ENCODE peak calls at places on chromosomes 12 and 14, in seven cellular contexts. H is breast epithelium, L is IMR-90, J is thoracic aorta, U is GM12864, Y is OCI-LY7, B is GM10248. A is an unnamed sample.
A peak's percentile ranks its signal among the peaks of the same experiment; 100 is the strongest.

GRCh38 chr14:37289688-37290087 is 92.0 kb downstream of the MIPOL1 start:
- DNase-seq in H (no peak), L (no peak), J (no peak), U (no peak), Y (no peak), B (no peak), A (no peak)

GRCh38 chr14:60789656-60790055 is 55.1 kb downstream of the MNAT1 start:
- DNase-seq in H (no peak), L (peak; percentile 6), J (no peak), U (no peak), Y (no peak), B (no peak), A (no peak)

GRCh38 chr12:54383041-54383609 is 1.4 kb downstream of the ZNF385A start:
- DNase-seq in H (no peak), L (peak; percentile 96), J (no peak), U (no peak), Y (no peak), B (no peak), A (no peak)

GRCh38 chr12:54708836-54709235 is 60.7 kb upstream of the DCD start:
- DNase-seq in H (no peak), L (no peak), J (no peak), U (no peak), Y (no peak), B (no peak), A (no peak)

GRCh38 chr14:89249972-89250371 is 167.1 kb downstream of the FOXN3 start:
- DNase-seq in H (no peak), L (no peak), J (no peak), U (no peak), Y (no peak), B (no peak), A (no peak)

GRCh38 chr12:46364777-46365580 is 7.6 kb downstream of the SLC38A2 start:
- DNase-seq in H (no peak), L (peak; percentile 85), J (peak; percentile 38), U (no peak), Y (no peak), B (no peak), A (no peak)

GRCh38 chr14:34220921-34221320 is 241.1 kb downstream of the SPTSSA start:
- DNase-seq in H (no peak), L (no peak), J (no peak), U (no peak), Y (no peak), B (peak; percentile 46), A (no peak)

GRCh38 chr14:92613008-92613658 is 99.6 kb downstream of the RIN3 start:
- DNase-seq in H (no peak), L (no peak), J (no peak), U (no peak), Y (peak; percentile 63), B (peak; percentile 62), A (no peak)

GRCh38 chr14:20986811-20987210 is 3.0 kb upstream of the METTL17 start:
- DNase-seq in H (peak; percentile 50), L (peak; percentile 96), J (no peak), U (no peak), Y (no peak), B (no peak), A (no peak)

GRCh38 chr14:24237463-24237955 is 4.8 kb downstream of the GMPR2 start:
- DNase-seq in H (no peak), L (no peak), J (no peak), U (no peak), Y (no peak), B (no peak), A (no peak)

GRCh38 chr12:113416091-113416754 is 6.0 kb upstream of the SDSL start:
- DNase-seq in H (no peak), L (no peak), J (no peak), U (no peak), Y (no peak), B (no peak), A (no peak)

GRCh38 chr14:24310666-24311604 is at the start of gene LTB4R:
- DNase-seq in H (peak; percentile 64), L (peak; percentile 73), J (no peak), U (peak; percentile 26), Y (peak; percentile 70), B (peak; percentile 65), A (no peak)

GRCh38 chr12:52351196-52352059 is 15.9 kb downstream of the KRT85 start:
- DNase-seq in H (peak; percentile 82), L (no peak), J (no peak), U (no peak), Y (no peak), B (no peak), A (no peak)

DNA sequence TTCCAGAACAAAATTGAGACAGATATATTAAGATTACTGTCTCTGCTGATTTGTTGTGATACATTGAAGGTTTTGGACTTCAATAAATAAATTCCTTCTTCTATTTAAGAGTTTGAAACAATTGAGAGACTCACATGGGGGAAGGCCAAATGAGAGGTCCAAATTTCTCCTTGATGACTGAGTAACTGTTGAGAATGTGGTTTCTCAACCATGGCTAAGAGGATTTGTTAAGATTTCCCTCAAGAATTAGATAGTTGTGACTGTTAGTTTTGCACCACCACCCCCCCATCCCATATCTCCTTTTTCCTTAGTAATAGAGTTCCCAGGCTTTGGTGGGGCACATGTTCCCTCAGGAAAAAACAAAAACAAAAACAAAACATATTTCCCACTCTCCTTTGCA is 47.7 kb upstream of the IGF1 start:
- DNase-seq in H (no peak), L (peak; percentile 54), J (no peak), U (no peak), Y (no peak), B (no peak), A (no peak)
- TF ChIP-seq CTCF in H (no peak), L (no peak), J (no peak), U (no peak), Y (no peak), B (no peak), A (no peak)

GRCh38 chr14:69798339-69798735 is 1.3 kb upstream of the SLC10A1 start:
- DNase-seq in H (no peak), L (no peak), J (no peak), U (no peak), Y (no peak), B (no peak), A (no peak)
- TF ChIP-seq CTCF in H (no peak), L (no peak), J (no peak), U (no peak), Y (no peak), B (no peak), A (no peak)

GRCh38 chr14:56412453-56413434 is 166.9 kb upstream of the TMEM260 start:
- DNase-seq in H (no peak), L (no peak), J (no peak), U (no peak), Y (no peak), B (no peak), A (no peak)
- TF ChIP-seq CTCF in H (no peak), L (no peak), J (no peak), U (no peak), Y (no peak), B (no peak), A (no peak)

GRCh38 chr12:133080051-133080618 is 588 bp upstream of the ZNF140 start:
- DNase-seq in H (peak; percentile 99), L (peak; percentile 99), J (peak; percentile 96), U (peak; percentile 99), Y (peak; percentile 99), B (peak; percentile 87), A (peak; percentile 96)
- TF ChIP-seq CTCF in H (no peak), L (peak; percentile 26), J (no peak), U (peak; percentile 4), Y (no peak), B (no peak), A (no peak)

DNA sequence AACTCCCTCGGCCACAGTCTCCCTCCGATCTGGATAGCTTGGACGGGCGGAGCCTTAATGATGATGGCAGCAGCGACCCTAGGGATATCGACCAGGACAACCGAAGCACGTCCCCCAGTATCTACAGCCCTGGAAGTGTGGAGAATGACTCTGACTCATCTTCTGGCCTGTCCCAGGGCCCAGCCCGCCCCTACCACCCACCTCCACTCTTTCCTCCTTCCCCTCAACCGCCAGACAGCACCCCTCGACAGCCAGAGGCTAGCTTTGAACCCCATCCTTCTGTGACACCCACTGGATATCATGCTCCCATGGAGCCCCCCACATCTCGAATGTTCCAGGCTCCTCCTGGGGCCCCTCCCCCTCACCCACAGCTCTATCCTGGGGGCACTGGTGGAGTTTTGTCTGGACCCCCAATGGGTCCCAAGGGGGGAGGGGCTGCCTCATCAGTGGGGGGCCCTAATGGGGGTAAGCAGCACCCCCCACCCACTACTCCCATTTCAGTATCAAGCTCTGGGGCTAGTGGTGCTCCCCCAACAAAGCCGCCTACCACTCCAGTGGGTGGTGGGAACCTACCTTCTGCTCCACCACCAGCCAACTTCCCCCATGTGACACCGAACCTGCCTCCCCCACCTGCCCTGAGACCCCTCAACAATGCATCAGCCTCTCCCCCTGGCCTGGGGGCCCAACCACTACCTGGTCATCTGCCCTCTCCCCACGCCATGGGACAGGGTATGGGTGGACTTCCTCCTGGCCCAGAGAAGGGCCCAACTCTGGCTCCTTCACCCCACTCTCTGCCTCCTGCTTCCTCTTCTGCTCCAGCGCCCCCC is 7.9 kb upstream of the RNU7-1 start:
- DNase-seq in H (no peak), L (no peak), J (no peak), U (no peak), Y (no peak), B (no peak), A (no peak)
- TF ChIP-seq CTCF in H (no peak), L (no peak), J (no peak), U (no peak), Y (no peak), B (no peak), A (no peak)

GRCh38 chr12:25200703-25201102 is 5.7 kb downstream of the ETFRF1 start:
- DNase-seq in H (no peak), L (peak; percentile 77), J (no peak), U (no peak), Y (no peak), B (no peak), A (no peak)
- TF ChIP-seq CTCF in H (no peak), L (no peak), J (no peak), U (no peak), Y (no peak), B (no peak), A (no peak)

DNA sequence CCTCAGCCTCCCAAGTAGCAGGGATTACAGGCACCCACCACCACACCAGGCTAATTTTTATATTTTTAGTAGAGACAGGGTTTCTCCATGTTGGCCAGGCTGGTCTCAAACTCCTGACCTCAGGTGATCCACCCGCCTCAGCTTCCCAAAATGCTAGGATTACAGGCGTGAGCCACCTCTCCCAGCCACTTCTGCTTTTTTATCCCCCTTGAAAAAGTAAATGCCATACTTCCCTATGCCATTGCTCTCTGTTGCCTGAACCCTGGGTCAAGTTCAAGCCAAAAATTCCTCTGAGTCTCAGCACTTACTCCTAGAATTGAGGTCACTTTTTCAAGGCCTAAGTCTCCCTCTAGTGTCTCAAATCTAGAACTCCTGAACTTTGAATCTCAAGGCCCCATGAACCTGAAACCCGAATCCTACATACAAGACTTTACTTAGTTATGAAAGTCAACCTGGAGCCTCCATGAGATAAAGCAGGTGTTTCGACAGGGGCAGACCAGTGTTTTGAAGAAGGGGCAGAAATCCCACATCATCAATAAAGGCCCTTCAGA is 1.4 kb upstream of the APOBEC1 start:
- DNase-seq in H (no peak), L (no peak), J (no peak), U (no peak), Y (peak; percentile 42), B (peak; percentile 22), A (peak; percentile 42)
- TF ChIP-seq CTCF in H (no peak), L (no peak), J (no peak), U (peak; percentile 28), Y (peak; percentile 73), B (no peak), A (peak; percentile 55)

GRCh38 chr12:3035815-3036702 is 41.1 kb upstream of the TSPAN9 start:
- DNase-seq in H (no peak), L (peak; percentile 21), J (no peak), U (no peak), Y (no peak), B (no peak), A (no peak)
- TF ChIP-seq CTCF in H (no peak), L (peak; percentile 52), J (no peak), U (peak; percentile 36), Y (peak; percentile 33), B (no peak), A (peak; percentile 43)

A was measured in Caco-2.